ENCODE peak calls at places on chromosome 3, in four cellular contexts. Q is CD8-positive, alpha-beta T cell; F is GM12865; U is osteoblast. G is an unnamed sample.
A peak's percentile ranks its signal among the peaks of the same experiment; 100 is the strongest.

GRCh38 chr3:113536627-113537101 is 4.3 kb downstream of the SIDT1 start:
- DNase-seq in Q (no peak), F (no peak), U (peak; percentile 32), G (no peak)

GRCh38 chr3:179107617-179108016 is 36.0 kb upstream of the ZMAT3 start:
- DNase-seq in Q (no peak), F (no peak), U (no peak), G (no peak)

GRCh38 chr3:8529738-8530525 is 28.3 kb downstream of the LMCD1 start:
- DNase-seq in Q (no peak), F (no peak), U (no peak), G (no peak)

GRCh38 chr3:155232605-155233004 is 60.9 kb downstream of the STRIT1 start:
- DNase-seq in Q (no peak), F (peak; percentile 14), U (no peak), G (peak; percentile 86)

GRCh38 chr3:171277456-171278406 is 182.5 kb downstream of the TNIK start:
- DNase-seq in Q (no peak), F (no peak), U (no peak), G (no peak)

GRCh38 chr3:62131620-62132019 is 241.7 kb downstream of the FEZF2 start:
- DNase-seq in Q (no peak), F (no peak), U (no peak), G (no peak)

GRCh38 chr3:8538904-8539303 is 37.3 kb downstream of the LMCD1 start:
- DNase-seq in Q (no peak), F (no peak), U (peak; percentile 75), G (no peak)

GRCh38 chr3:191303596-191303995 is 25.6 kb upstream of the CCDC50 start:
- DNase-seq in Q (no peak), F (no peak), U (no peak), G (no peak)

GRCh38 chr3:20186600-20187004 is 596 bp upstream of the SGO1 start:
- DNase-seq in Q (no peak), F (no peak), U (peak; percentile 63), G (no peak)

GRCh38 chr3:74041068-74041675 is 416.4 kb upstream of the PDZRN3 start:
- DNase-seq in Q (no peak), F (peak; percentile 2), U (no peak), G (no peak)

GRCh38 chr3:39294446-39295183 is 14.8 kb upstream of the CX3CR1 start:
- DNase-seq in Q (no peak), F (peak; percentile 54), U (peak; percentile 68), G (no peak)

GRCh38 chr3:56424357-56424756 is 43.9 kb downstream of the ERC2 start:
- DNase-seq in Q (no peak), F (peak; percentile 28), U (no peak), G (no peak)

DNA sequence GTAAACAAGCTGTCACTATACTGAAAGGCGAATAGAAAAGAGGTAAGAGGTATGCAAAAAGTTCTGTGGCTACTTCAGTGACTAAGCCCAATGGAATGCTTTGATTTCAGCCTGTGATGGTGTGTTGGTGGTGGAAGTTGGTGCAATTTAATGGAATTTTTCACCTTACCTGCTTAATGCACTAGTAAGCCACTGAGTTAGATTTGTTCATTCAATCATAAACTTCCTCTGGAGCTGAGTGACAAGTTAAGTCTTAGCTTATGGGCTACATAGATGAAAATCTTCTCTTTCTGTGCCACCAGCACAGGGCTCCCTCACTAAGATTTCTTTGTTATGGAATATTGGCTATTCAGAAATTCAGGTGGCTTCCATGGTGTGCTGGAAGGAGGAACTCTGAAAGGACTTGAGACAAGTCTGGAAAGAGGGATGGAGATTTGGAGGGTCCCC is 8.3 kb upstream of the GAP43 start:
- DNase-seq in Q (no peak), F (no peak), U (no peak), G (no peak)
- H3K4me3 ChIP-seq in Q (no peak overlapping the region), F (no peak overlapping the region), U (no peak overlapping the region), G (no peak overlapping the region)

GRCh38 chr3:49122886-49123545 is 2.4 kb upstream of the USP19 start:
- DNase-seq in Q (no peak), F (no peak), U (peak; percentile 52), G (no peak)

GRCh38 chr3:49122022-49122421 is 1.4 kb upstream of the USP19 start:
- DNase-seq in Q (no peak), F (no peak), U (peak; percentile 41), G (no peak)

GRCh38 chr3:49123687-49124086 is 3.1 kb upstream of the USP19 start:
- DNase-seq in Q (no peak), F (no peak), U (peak; percentile 67), G (no peak)

GRCh38 chr3:49124203-49124602 is 3.6 kb upstream of the USP19 start:
- DNase-seq in Q (no peak), F (no peak), U (peak; percentile 80), G (no peak)

DNA sequence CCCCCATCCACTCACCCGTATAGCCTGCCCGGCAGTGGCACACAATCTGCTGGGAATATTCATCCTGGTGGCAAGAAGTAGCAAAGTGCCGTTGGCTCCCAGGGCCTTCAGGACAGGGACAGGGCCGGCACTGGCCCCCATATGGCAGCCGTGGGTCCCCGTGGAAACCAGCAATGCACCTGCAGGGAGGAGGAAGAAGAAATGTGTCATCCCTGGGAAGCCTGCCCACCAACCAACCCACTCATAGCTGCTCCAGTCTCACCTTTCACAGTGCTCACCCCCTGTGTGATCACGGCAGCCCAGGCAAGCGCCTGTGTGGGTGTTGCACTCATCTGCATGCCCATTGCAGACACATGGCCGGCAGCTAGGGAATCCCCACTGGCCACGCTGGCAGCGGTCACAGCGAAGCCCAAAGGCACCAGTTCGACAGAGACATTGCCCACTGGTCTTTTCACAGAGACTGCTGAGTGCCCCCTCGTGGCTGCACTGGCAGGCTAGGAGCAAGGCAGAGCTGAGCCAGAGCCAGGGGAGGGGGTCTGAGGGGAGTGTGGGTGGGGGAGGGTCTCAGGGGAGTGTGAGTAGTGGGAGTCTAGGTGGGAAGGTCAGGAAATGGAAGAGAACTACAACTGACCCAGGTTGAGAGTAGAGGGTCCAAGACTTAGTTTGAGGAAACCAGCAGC is 4.5 kb upstream of the USP19 start:
- DNase-seq in Q (no peak), F (peak; percentile 28), U (peak; percentile 89), G (no peak)
- TF ChIP-seq CTCF in Q (no peak), F (peak; percentile 37), U (no peak), G (no peak)

GRCh38 chr3:58640700-58641372 is 25.7 kb downstream of the FAM3D start:
- DNase-seq in Q (peak; percentile 28), F (peak; percentile 66), U (peak; percentile 96), G (peak; percentile 70)
- H3K4me3 ChIP-seq in Q (no peak overlapping the region), F (no peak overlapping the region), U (no peak overlapping the region), G (no peak overlapping the region)

DNA sequence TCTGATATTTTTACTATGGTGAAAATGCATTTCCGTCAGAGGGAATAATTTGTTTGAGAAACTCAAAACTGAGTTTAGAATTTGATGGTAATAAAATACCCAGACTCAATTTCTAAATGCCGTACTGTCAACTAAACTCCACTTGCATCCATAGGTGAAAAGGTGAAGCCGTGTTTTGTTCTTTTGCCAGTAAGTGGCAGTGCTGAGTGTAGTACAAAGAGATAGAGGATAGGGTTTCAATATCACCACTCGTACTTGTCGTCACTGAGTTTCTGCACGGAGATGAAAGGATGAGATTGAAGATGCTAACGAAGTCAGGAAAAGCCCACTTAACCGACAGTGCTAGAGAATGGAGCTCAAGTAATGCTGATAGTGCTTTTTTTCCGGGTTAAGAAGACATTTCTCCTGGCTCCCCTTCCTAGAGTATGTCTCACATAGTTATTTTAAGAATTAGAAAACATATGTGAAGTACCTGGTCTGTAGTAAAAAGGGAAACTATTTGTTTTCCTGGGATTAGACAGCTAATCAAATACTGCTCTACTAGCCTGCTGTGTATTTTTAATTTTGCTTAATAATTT is 345.1 kb downstream of the IL5RA start:
- DNase-seq in Q (no peak), F (peak; percentile 55), U (no peak), G (no peak)
- TF ChIP-seq CTCF in Q (no peak), F (peak; percentile 40), U (no peak), G (no peak)

G was measured in tibial artery.